ENCODE peak calls at places on chromosomes 11 and 22, in seven cellular contexts. U is transverse colon, K is BE2C, V is cardiac muscle cell, D is neural progenitor cell, H is AG04449, O is endodermal cell. B is an unnamed sample.

GRCh38 chr11:69727266-69727665 is 23.4 kb upstream of the FGF19 start:
- DNase-seq in O (no peak), V (no peak), K (no peak), D (no peak), H (no peak), U (no peak), B (no peak)

GRCh38 chr11:27976262-27976661 is 131.7 kb downstream of the KIF18A start:
- DNase-seq in H (no peak), D (no peak), V (no peak), K (no peak), O (no peak), U (no peak), B (peak; percentile 41)

GRCh38 chr22:20853236-20853660 is 5.4 kb downstream of the PI4KA start:
- DNase-seq in H (no peak), O (peak; percentile 41), V (no peak), K (no peak), D (no peak), U (no peak), B (no peak)

GRCh38 chr22:36816635-36817428 is at the start of gene PVALB:
- DNase-seq in V (peak; percentile 82), H (no peak), O (peak; percentile 79), K (peak; percentile 57), D (peak; percentile 65), U (no peak), B (no peak)

GRCh38 chr11:33417121-33417520 is 159.9 kb downstream of the HIPK3 start:
- DNase-seq in H (no peak), O (no peak), U (no peak), K (no peak), V (no peak), D (no peak), B (no peak)

GRCh38 chr11:63882555-63883242 is 34.3 kb downstream of the RCOR2 start:
- DNase-seq in U (no peak), K (peak; percentile 56), D (peak; percentile 52), H (no peak), O (peak; percentile 87), V (no peak), B (no peak)

GRCh38 chr22:23784215-23784732 is 2.5 kb upstream of the SMARCB1 start:
- DNase-seq in H (no peak), K (no peak), O (no peak), U (peak; percentile 63), V (no peak), D (no peak), B (peak; percentile 51)

GRCh38 chr11:91173701-91174100 is 950.9 kb upstream of the CHORDC1 start:
- DNase-seq in U (no peak), K (no peak), V (no peak), O (no peak), D (no peak), H (no peak), B (no peak)

GRCh38 chr11:125123947-125124633 is 12.7 kb upstream of the TMEM218 start:
- DNase-seq in H (no peak), O (peak; percentile 87), V (peak; percentile 39), U (peak; percentile 50), K (peak; percentile 71), D (peak; percentile 54), B (no peak)

GRCh38 chr22:42996646-42997365 is 18.1 kb downstream of the PACSIN2 start:
- DNase-seq in K (no peak), V (no peak), U (no peak), H (no peak), D (no peak), O (no peak), B (no peak)

GRCh38 chr11:43810929-43811596 is 69.6 kb upstream of the ALKBH3 start:
- DNase-seq in U (no peak), H (no peak), D (no peak), K (peak; percentile 16), V (peak; percentile 7), O (no peak), B (no peak)
- TF ChIP-seq CTCF in U (peak; percentile 39), H (no peak), D (peak; percentile 33), K (peak; percentile 66), V (peak; percentile 43), O (peak; percentile 44), B (peak; percentile 68)

DNA sequence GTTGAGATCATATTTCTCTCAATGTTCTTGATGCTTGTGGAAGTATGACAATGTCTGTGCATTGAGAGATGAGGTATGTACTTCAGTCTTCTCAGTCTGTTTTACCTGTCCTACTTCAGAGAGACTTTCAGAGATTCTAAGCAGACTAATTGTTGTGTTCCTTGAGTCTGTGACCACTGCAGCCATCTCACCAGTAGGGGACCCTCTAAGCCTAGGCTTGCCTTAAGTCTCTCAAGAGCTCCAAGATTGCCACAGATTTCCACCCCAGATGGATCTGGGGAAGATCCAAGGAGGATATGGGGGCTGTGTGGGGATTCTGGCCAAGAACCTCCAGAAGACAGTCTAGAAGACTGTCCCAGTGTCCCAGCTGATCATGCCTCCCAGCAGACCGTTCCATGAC is 179.9 kb upstream of the PLET1 start:
- DNase-seq in V (no peak), U (no peak), D (peak; percentile 78), K (no peak), H (no peak), O (peak; percentile 85), B (no peak)
- TF ChIP-seq CTCF in V (peak; percentile 11), U (no peak), D (peak; percentile 84), K (no peak), H (no peak), O (peak; percentile 90), B (peak; percentile 4)

DNA sequence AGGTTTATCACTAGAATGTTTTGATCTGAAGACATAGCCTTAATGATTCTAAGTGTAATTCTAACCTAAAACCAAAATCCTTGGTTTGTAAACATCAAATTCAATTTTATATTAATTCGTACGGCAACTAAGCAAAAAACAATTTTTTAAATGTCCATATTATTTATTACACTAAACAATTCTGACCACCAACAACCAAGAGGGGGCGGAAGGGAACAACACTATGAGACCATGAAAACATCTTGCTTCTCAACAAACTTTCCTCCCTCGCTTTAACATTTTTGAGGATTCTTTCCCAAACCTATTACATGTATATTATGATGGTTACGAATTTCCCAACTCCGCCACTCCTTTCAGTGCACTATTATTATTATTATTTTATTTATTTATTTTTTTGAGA is 6.5 kb upstream of the UCP2 start:
- DNase-seq in D (no peak), U (no peak), V (no peak), H (no peak), O (no peak), K (no peak), B (no peak)
- TF ChIP-seq CTCF in D (no peak), U (no peak), V (peak; percentile 34), H (no peak), O (peak; percentile 31), K (no peak), B (peak; percentile 42)

GRCh38 chr22:33126881-33127280 is 68.7 kb upstream of the SYN3 start:
- DNase-seq in K (no peak), V (peak; percentile 49), H (no peak), O (peak; percentile 51), D (peak; percentile 64), U (no peak), B (no peak)
- TF ChIP-seq CTCF in K (peak; percentile 16), V (no peak), H (no peak), O (peak; percentile 71), D (peak; percentile 64), U (no peak), B (no peak)

DNA sequence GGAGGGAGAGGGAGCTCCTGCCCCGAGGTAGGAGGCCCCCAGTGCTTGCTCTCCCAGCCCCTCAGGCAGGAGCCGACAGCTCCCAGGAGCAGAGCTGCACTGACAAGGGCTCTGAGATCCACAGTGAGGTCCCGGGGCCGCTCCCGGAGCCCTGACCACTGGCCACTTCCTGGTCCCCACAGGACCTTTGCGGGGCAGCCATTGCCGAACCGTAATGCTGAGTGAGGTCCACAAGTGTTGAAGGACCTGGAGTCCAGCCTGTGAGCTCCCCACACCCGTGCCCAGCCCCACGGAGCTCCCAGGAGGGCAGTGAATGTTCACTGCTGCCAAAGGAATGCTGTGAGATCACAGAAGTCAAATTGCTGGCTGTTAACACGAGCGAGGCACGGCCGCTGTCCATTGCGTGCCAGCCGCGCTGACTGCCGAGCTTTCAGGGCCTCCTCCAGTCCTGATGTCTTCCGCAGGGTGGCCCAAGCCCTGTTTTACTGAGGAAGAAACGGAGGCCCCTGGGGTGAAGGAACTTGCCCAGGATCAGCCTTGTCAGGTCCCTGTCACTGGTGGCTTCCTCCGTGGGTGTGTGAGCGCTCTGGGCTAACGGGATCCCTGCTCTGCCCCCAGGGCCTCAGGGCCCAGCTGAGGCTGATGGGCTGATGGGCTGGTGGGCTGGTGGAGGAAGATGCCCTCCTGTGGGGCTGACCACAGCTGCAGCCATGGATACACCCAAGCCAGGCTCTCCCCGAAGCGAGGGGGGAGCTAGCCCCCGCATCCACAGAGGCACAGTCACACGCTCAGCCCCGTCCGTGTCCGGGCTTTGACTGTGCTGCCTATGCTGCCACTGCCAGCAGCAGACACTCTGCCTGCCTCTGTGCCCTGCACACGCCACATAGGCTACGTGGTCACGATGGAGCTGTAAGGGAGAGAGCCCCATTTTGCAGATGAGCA is 70.8 kb downstream of the WNT7B start:
- DNase-seq in K (no peak), U (no peak), O (no peak), H (peak; percentile 9), V (peak; percentile 21), D (peak; percentile 67), B (peak; percentile 37)
- TF ChIP-seq CTCF in K (no peak), U (no peak), O (no peak), H (no peak), V (no peak), D (no peak), B (peak; percentile 12)

GRCh38 chr11:129987950-129988349 is 14.7 kb downstream of the PRDM10 start:
- DNase-seq in O (no peak), U (no peak), V (no peak), K (no peak), H (no peak), D (no peak), B (no peak)

GRCh38 chr11:129995163-129995562 is 7.5 kb downstream of the PRDM10 start:
- DNase-seq in O (no peak), K (no peak), H (no peak), V (no peak), U (no peak), D (no peak), B (no peak)

GRCh38 chr11:129996113-129996870 is 6.3 kb downstream of the PRDM10 start:
- DNase-seq in U (no peak), D (no peak), O (no peak), V (no peak), K (no peak), H (no peak), B (no peak)

GRCh38 chr11:129989437-129989836 is 13.2 kb downstream of the PRDM10 start:
- DNase-seq in O (no peak), K (no peak), U (no peak), D (no peak), V (no peak), H (no peak), B (no peak)

GRCh38 chr11:129992161-129992944 is 10.3 kb downstream of the PRDM10 start:
- DNase-seq in H (no peak), O (peak; percentile 85), U (peak; percentile 58), K (peak; percentile 48), V (peak; percentile 36), D (peak; percentile 52), B (no peak)
- TF ChIP-seq CTCF in H (no peak), O (peak; percentile 70), U (peak; percentile 42), K (peak; percentile 65), V (no peak), D (peak; percentile 60), B (no peak)

B was measured in AG09309.